ENCODE peak calls at places on chromosomes 12 and 14, in eight cellular contexts. F is occipital lobe; U is glutamatergic neuron; K is NCI-H345; S is activated CD8-positive, alpha-beta T cell treated with anti-CD3 and anti-CD28 coated beads for 36 hours; G is activated T-cell treated with anti-CD3 and anti-CD28 coated beads, Interleukin-2, amount 50 U/mL, for 72 hours; W is sciatic nerve; B is fibroblast of lung. N is an unnamed sample.

GRCh38 chr12:46887870-46888269 is 62.1 kb upstream of the SLC38A4 start:
- DNase-seq in F (no peak), U (no peak), K (no peak), S (no peak), G (no peak), W (no peak), B (no peak), N (no peak)

GRCh38 chr14:94675036-94675435 is 62.8 kb downstream of the SERPINA3 start:
- DNase-seq in F (no peak), U (no peak), K (no peak), S (no peak), G (no peak), W (peak; percentile 22), B (no peak), N (no peak)

GRCh38 chr12:188910-189621 is 24.9 kb downstream of the SLC6A12 start:
- DNase-seq in F (peak; percentile 64), U (peak; percentile 87), K (peak; percentile 51), S (peak; percentile 50), G (peak; percentile 59), W (peak; percentile 77), B (peak; percentile 47), N (no peak)

GRCh38 chr14:95313707-95314106 is 6.0 kb downstream of the CLMN start:
- DNase-seq in F (no peak), U (no peak), K (no peak), S (no peak), G (peak; percentile 12), W (peak; percentile 82), B (peak; percentile 15), N (no peak)

GRCh38 chr14:68727315-68728078 is 65.4 kb downstream of the ZFP36L1 start:
- DNase-seq in F (no peak), U (no peak), K (no peak), S (no peak), G (no peak), W (no peak), B (no peak), N (no peak)

GRCh38 chr14:55721353-55721752 is 141.3 kb downstream of the KTN1 start:
- DNase-seq in F (no peak), U (no peak), K (no peak), S (no peak), G (no peak), W (no peak), B (peak; percentile 98), N (no peak)

GRCh38 chr12:3557791-3558190 is 66.8 kb downstream of the PRMT8 start:
- DNase-seq in F (no peak), U (no peak), K (no peak), S (no peak), G (no peak), W (peak; percentile 8), B (no peak), N (no peak)

GRCh38 chr12:50751921-50752721 is 11.8 kb upstream of the ATF1 start:
- DNase-seq in F (no peak), U (no peak), K (no peak), S (no peak), G (no peak), W (no peak), B (peak; percentile 41), N (no peak)

GRCh38 chr14:89022274-89022673 is 197.8 kb downstream of the TTC8 start:
- DNase-seq in F (no peak), U (no peak), K (no peak), S (no peak), G (no peak), W (no peak), B (no peak), N (no peak)

GRCh38 chr14:32469388-32470160 is 140.5 kb downstream of the AKAP6 start:
- DNase-seq in F (no peak), U (no peak), K (peak; percentile 44), S (no peak), G (no peak), W (no peak), B (peak; percentile 62), N (no peak)

GRCh38 chr12:48998497-48999353 is 450 bp downstream of the DDN start:
- DNase-seq in F (no peak), U (peak; percentile 37), K (no peak), S (peak; percentile 59), G (peak; percentile 30), W (peak; percentile 61), B (no peak), N (no peak)

GRCh38 chr12:46472893-46473633 is 100.5 kb upstream of the SLC38A2 start:
- DNase-seq in F (no peak), U (no peak), K (no peak), S (no peak), G (no peak), W (no peak), B (peak; percentile 75), N (no peak)

GRCh38 chr12:27521066-27521465 is 2.9 kb upstream of the PPFIBP1 start:
- DNase-seq in F (no peak), U (no peak), K (peak; percentile 7), S (no peak), G (no peak), W (no peak), B (peak; percentile 78), N (no peak)

GRCh38 chr14:65070710-65071033 is 31.6 kb downstream of the MAX start:
- DNase-seq in F (no peak), U (no peak), K (no peak), S (no peak), G (no peak), W (no peak), B (no peak), N (no peak)

GRCh38 chr12:58242803-58243628 is 301.6 kb downstream of the ATP23 start:
- DNase-seq in F (no peak), U (no peak), K (no peak), S (no peak), G (no peak), W (no peak), B (peak; percentile 45), N (no peak)

GRCh38 chr14:63713765-63714164 is 14.1 kb downstream of the SGPP1 start:
- DNase-seq in F (no peak), U (no peak), K (no peak), S (no peak), G (no peak), W (no peak), B (peak; percentile 76), N (no peak)

GRCh38 chr14:90536511-90537191 is 139.8 kb downstream of the CALM1 start:
- DNase-seq in F (no peak), U (no peak), K (no peak), S (no peak), G (no peak), W (no peak), B (peak; percentile 38), N (no peak)

GRCh38 chr14:100203962-100204834 is 34.7 kb upstream of the YY1 start:
- DNase-seq in F (no peak), U (no peak), K (no peak), S (no peak), G (no peak), W (no peak), B (peak; percentile 32), N (no peak)

GRCh38 chr12:132218915-132219314 is 74.7 kb downstream of the NOC4L start:
- DNase-seq in F (no peak), U (no peak), K (peak; percentile 56), S (peak; percentile 61), G (peak; percentile 40), W (no peak), B (no peak), N (no peak)

GRCh38 chr14:50083467-50084337 is 32.7 kb downstream of the VCPKMT start:
- DNase-seq in F (no peak), U (no peak), K (no peak), S (peak; percentile 80), G (peak; percentile 78), W (no peak), B (no peak), N (no peak)

GRCh38 chr14:56514663-56515371 is 64.8 kb upstream of the TMEM260 start:
- DNase-seq in F (no peak), U (no peak), K (no peak), S (peak; percentile 53), G (peak; percentile 17), W (no peak), B (peak; percentile 35), N (no peak)

GRCh38 chr12:121628037-121628436 is 1.7 kb downstream of the ORAI1 start:
- DNase-seq in F (no peak), U (no peak), K (no peak), S (peak; percentile 46), G (peak; percentile 29), W (no peak), B (peak; percentile 20), N (no peak)

GRCh38 chr12:124380793-124381453 is 86.0 kb downstream of the RFLNA start:
- DNase-seq in F (no peak), U (no peak), K (no peak), S (no peak), G (no peak), W (no peak), B (no peak), N (no peak)

GRCh38 chr12:12620730-12621315 is 9.1 kb downstream of the CREBL2 start:
- DNase-seq in F (no peak), U (no peak), K (no peak), S (no peak), G (no peak), W (no peak), B (no peak), N (no peak)

GRCh38 chr12:89768586-89769482 is 60.2 kb upstream of the ATP2B1 start:
- DNase-seq in F (no peak), U (no peak), K (no peak), S (peak; percentile 65), G (peak; percentile 58), W (no peak), B (peak; percentile 89), N (no peak)

GRCh38 chr12:79566452-79566851 is 124.3 kb downstream of the PAWR start:
- DNase-seq in F (no peak), U (no peak), K (no peak), S (no peak), G (no peak), W (no peak), B (peak; percentile 49), N (no peak)

GRCh38 chr14:100665518-100666032 is 61.1 kb upstream of the DLK1 start:
- DNase-seq in F (peak; percentile 48), U (no peak), K (no peak), S (no peak), G (no peak), W (no peak), B (peak; percentile 49), N (no peak)

GRCh38 chr14:86015916-86016315 is 486.0 kb downstream of the FLRT2 start:
- DNase-seq in F (no peak), U (no peak), K (no peak), S (no peak), G (no peak), W (no peak), B (peak; percentile 64), N (no peak)

GRCh38 chr14:55936691-55937090 is 181.5 kb upstream of the PELI2 start:
- DNase-seq in F (no peak), U (no peak), K (no peak), S (no peak), G (no peak), W (no peak), B (peak; percentile 11), N (no peak)

GRCh38 chr14:89730692-89731091 is 223.8 kb downstream of the EFCAB11 start:
- DNase-seq in F (no peak), U (no peak), K (no peak), S (no peak), G (no peak), W (no peak), B (no peak), N (no peak)

GRCh38 chr14:100866666-100867630 is 36.6 kb downstream of the RTL1 start:
- DNase-seq in F (no peak), U (no peak), K (no peak), S (no peak), G (no peak), W (peak; percentile 27), B (no peak), N (no peak)